ENCODE peak calls at places on chromosomes 5 and 9, in seven cellular contexts. Q is heart right ventricle; A is RWPE1; J is CD4-positive, CD25-positive, alpha-beta regulatory T cell; F is NAMALWA; R is aorta; U is NCI-H1048. L is an unnamed sample.

GRCh38 chr9:107707915-107708441 is 218.4 kb upstream of the KLF4 start:
- DNase-seq in F (no peak), Q (no peak), U (no peak), A (no peak), J (no peak), R (no peak), L (no peak)

GRCh38 chr5:100840364-100840763 is 62.7 kb downstream of the ST8SIA4 start:
- DNase-seq in R (no peak), U (no peak), F (peak; percentile 47), A (peak; percentile 65), Q (no peak), J (peak; percentile 50), L (no peak)

GRCh38 chr9:2583308-2584013 is 38.1 kb upstream of the VLDLR start:
- DNase-seq in Q (peak; percentile 45), J (no peak), R (no peak), A (no peak), U (no peak), F (no peak), L (no peak)

GRCh38 chr9:109010676-109011655 is 2.3 kb downstream of the CTNNAL1 start:
- DNase-seq in J (peak; percentile 92), F (peak; percentile 72), Q (peak; percentile 15), A (peak; percentile 66), U (no peak), R (no peak), L (no peak)

GRCh38 chr9:134618823-134619454 is 22.7 kb upstream of the COL5A1 start:
- DNase-seq in Q (no peak), F (no peak), A (no peak), R (peak; percentile 17), J (no peak), U (no peak), L (no peak)

GRCh38 chr5:68911840-68912690 is 181.7 kb upstream of the SLC30A5 start:
- DNase-seq in A (peak; percentile 26), F (no peak), J (no peak), U (no peak), R (no peak), Q (peak; percentile 20), L (no peak)

GRCh38 chr9:96021616-96022444 is 146.3 kb downstream of the ERCC6L2 start:
- DNase-seq in R (no peak), U (no peak), J (no peak), A (no peak), Q (no peak), F (no peak), L (no peak)

GRCh38 chr9:7185612-7186011 is 427.8 kb downstream of the KDM4C start:
- DNase-seq in U (no peak), R (no peak), A (peak; percentile 41), Q (no peak), J (no peak), F (no peak), L (no peak)

GRCh38 chr5:150517272-150518152 is 9.6 kb downstream of the NDST1 start:
- DNase-seq in U (no peak), J (no peak), R (peak; percentile 68), F (no peak), Q (no peak), A (peak; percentile 91), L (no peak)